ENCODE peak calls at places on chromosome 12, in four cellular contexts. C is astrocyte, N is right lobe of liver, L is GM23338. A is an unnamed sample.

GRCh38 chr12:23803547-23803946 is 145.9 kb downstream of the SOX5 start:
- DNase-seq in C (peak), N (no peak), L (no peak), A (no peak)

GRCh38 chr12:62785941-62786559 is 148.9 kb downstream of the PPM1H start:
- DNase-seq in L (no peak), C (peak), N (no peak), A (no peak)

GRCh38 chr12:12718382-12718761 is 1.2 kb downstream of the CDKN1B start:
- DNase-seq in N (no peak), L (no peak), C (no peak), A (no peak)

GRCh38 chr12:71746983-71747611 is 7.6 kb upstream of the RAB21 start:
- DNase-seq in N (peak), L (peak), C (peak), A (peak)

GRCh38 chr12:39619660-39620433 is at the start of gene ABCD2:
- DNase-seq in L (peak), N (peak), C (peak), A (peak)

GRCh38 chr12:64968989-64969819 is 144.8 kb downstream of the TBC1D30 start:
- DNase-seq in L (peak), C (no peak), N (no peak), A (no peak)

GRCh38 chr12:132582058-132582420 is 28.3 kb downstream of the LRCOL1 start:
- DNase-seq in L (peak), C (no peak), N (no peak), A (no peak)

GRCh38 chr12:94146166-94146565 is 2.2 kb upstream of the PLXNC1 start:
- DNase-seq in C (no peak), N (no peak), L (no peak), A (no peak)

GRCh38 chr12:113058553-113058952 is 2.0 kb downstream of the DTX1 start:
- DNase-seq in N (no peak), C (no peak), L (no peak), A (no peak)

GRCh38 chr12:104998423-104999346 is 12.6 kb downstream of the NOPCHAP1 start:
- DNase-seq in N (no peak), L (no peak), C (no peak), A (no peak)

GRCh38 chr12:66190519-66191406 is 1.7 kb downstream of the IRAK3 start:
- DNase-seq in N (no peak), L (no peak), C (no peak), A (no peak)

GRCh38 chr12:57430117-57430930 is 519 bp downstream of the R3HDM2 start:
- DNase-seq in L (peak), C (peak), N (peak), A (no peak)

GRCh38 chr12:14185441-14186192 is 179.9 kb upstream of the ATF7IP start:
- DNase-seq in N (no peak), C (peak), L (peak), A (peak)

GRCh38 chr12:85951823-85952222 is 77.7 kb downstream of the NTS start:
- DNase-seq in C (peak), N (no peak), L (peak), A (no peak)

GRCh38 chr12:32502693-32503510 is 103.5 kb downstream of the FGD4 start:
- DNase-seq in L (peak), N (peak), C (peak), A (no peak)

GRCh38 chr12:123141615-123142517 is 9.0 kb downstream of the PITPNM2 start:
- DNase-seq in L (peak), C (peak), N (peak), A (no peak)

GRCh38 chr12:26195641-26196423 is 459 bp downstream of the SSPN start:
- DNase-seq in L (peak), N (no peak), C (peak), A (peak)

GRCh38 chr12:121697093-121697698 is 15.4 kb upstream of the TMEM120B start:
- DNase-seq in C (no peak), N (no peak), L (peak), A (no peak)

GRCh38 chr12:2415568-2415944 is 362.8 kb downstream of the CACNA1C start:
- DNase-seq in N (no peak), C (no peak), L (no peak), A (no peak)

GRCh38 chr12:115433014-115433634 is 749.1 kb upstream of the TBX3 start:
- DNase-seq in C (no peak), L (peak), N (no peak), A (no peak)

GRCh38 chr12:56521590-56522371 is at the start of gene RBMS2:
- DNase-seq in C (peak), N (peak), L (peak), A (peak)

GRCh38 chr12:86660488-86661171 is 404.4 kb upstream of the MGAT4C start:
- DNase-seq in C (peak), N (no peak), L (no peak), A (no peak)

GRCh38 chr12:119178544-119179334 is at the start of gene HSPB8:
- DNase-seq in N (peak), C (peak), L (peak), A (no peak)

GRCh38 chr12:110846615-110847566 is at the start of gene CCDC63:
- DNase-seq in N (peak), L (peak), C (peak), A (peak)

GRCh38 chr12:71556881-71557280 is 106.8 kb downstream of the ZFC3H1 start:
- DNase-seq in N (no peak), C (peak), L (peak), A (no peak)

GRCh38 chr12:110677982-110678381 is 10.9 kb downstream of the HVCN1 start:
- DNase-seq in C (no peak), N (no peak), L (no peak), A (no peak)

GRCh38 chr12:42846782-42847181 is 257.2 kb upstream of the PRICKLE1 start:
- DNase-seq in N (no peak), L (no peak), C (no peak), A (no peak)

GRCh38 chr12:56338643-56339422 is at the start of gene IL23A:
- DNase-seq in N (no peak), C (peak), L (peak), A (peak)

GRCh38 chr12:49357099-49357678 is 10.1 kb upstream of the SPATS2 start:
- DNase-seq in N (no peak), C (no peak), L (peak), A (no peak)

GRCh38 chr12:127383281-127383680 is 883.7 kb upstream of the TMEM132C start:
- DNase-seq in N (no peak), L (no peak), C (peak), A (no peak)

GRCh38 chr12:92421701-92422100 is 276.1 kb upstream of the BTG1 start:
- DNase-seq in C (peak), L (no peak), N (no peak), A (no peak)

DNA sequence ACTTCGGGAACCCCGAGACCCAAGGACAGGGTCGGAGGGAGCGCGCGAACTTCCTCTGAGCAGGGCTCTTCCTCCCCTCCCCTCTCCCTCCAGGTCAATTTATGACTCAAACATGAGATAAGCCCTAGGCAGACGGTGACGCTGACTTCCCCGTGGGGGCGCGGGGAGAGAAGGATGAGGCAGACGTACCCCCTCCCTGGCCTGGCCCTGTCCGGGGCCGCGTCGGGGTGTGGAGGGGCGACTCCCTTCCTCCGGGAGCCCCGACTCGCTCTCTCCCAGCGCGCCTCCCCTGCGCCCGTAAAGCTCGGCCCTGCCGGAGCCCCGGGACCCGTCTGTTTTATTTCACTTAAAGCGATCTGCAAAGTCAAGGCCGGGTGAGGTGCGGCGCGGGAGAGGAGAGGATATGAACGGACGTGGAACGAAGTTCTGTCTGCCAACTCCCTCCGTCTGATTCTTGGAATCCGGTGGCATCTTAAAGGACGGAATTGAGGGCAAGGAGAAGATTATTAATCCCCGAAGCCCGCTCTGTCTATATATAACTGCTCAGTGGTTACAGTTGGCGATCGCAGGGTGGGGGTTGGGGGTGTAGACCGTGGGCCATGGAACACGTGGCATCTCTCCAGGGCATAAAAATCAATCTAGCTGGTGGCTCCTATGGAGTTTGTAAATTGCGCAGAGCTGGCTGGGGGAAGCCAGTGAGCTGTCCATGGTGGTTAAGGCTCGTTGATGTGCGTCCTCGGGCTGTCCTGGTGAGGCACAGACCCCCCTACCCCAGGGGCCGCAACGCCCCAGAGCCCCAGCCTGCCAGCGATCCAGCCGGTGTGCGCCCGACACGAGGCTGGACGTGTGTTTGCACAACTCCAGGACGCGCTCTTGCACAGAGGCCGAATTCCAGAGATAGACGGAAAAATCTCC is 2.9 kb upstream of the PTHLH start:
- DNase-seq in L (peak), C (peak), N (no peak), A (no peak)
- H3K4me3 ChIP-seq in L (peak), C (peak), N (no peak), A (no peak)

GRCh38 chr12:15996254-15996653 is 85.1 kb downstream of the DERA start:
- DNase-seq in L (peak), C (peak), N (peak), A (no peak)
- TF ChIP-seq CTCF in L (peak), C (no peak), N (peak), A (no peak)

DNA sequence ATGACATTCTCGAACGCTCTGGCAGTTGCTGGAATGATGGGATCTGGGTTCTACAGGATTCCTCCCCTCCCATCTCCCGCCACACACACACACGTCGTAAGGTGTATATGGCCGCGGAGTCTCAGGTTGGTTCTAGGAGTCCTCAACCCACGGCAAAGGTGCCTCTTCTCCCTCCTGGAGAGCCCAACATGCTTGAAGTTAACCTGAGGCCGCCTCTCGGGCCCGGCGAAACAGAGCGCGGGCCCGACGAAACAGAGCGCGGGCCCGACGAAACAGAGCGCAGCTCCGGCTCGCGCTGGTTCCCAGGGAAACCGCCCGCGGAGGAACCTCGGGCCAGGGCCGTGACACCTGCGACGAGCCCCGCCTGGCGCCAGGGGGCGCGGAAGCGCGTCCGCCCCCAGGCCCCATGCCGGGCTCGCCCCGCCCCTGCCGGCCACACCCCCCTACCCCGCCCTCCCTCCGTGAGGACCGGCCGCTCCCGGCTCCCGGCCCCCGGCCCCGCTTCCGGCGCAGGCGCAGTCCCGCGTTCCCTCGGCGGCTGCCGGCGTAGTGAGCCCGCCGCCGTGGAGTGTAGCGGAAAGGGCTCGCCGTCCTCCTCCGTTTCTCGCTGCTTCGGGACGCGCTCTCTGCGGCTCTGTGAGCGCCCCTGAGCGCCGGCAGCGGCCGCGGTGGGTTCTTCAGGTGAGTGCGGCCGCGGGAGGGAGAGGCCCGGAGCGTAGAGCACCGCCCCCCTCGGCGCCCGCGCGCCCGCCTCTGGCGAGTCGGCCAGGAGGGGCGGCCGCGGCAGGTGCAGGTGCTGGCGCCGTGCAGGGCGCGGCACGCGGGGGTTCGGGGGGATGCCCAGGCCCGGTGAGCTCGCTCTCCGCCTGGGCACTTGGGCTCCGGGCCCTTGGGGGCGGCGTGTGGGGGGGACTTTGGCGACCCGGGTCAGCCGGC is at the start of gene RAB3IP:
- DNase-seq in N (peak), C (peak), L (peak), A (peak)
- H3K4me3 ChIP-seq in N (peak), C (peak), L (peak), A (peak)

DNA sequence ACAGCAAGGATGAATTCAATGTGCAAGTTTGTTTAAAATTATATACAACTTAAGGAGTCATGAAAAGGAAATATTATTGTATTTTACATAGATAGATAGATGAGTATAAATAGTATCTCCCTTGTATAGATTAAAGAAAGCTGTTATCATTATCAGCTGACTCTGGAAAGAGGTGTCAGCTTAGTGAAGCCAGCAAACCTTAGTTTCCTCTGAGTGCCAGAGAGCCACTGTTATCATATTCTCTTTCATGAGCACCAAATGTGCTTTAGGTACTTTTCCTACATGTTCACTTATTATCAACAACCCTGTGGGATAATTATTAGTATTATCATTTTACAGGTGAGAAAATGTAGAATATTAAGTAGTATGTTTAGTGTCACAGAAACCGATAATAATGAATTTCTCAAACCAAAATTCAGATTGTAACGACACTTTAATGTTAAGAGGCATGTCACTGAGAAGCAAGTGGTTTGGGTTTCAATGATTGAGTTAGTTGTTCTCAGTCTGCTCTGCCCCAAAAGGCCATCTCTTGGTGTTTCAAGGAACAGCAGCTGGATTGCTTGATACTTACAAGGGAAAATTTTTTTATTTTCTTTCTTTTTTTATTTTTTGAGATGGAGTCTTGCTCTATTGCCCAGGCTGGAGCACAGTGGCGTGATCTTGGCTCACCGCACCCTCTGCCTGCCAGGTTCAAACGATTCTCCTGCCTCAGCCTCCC is 53.7 kb downstream of the PLEKHA5 start:
- DNase-seq in N (no peak), C (no peak), L (peak), A (no peak)
- TF ChIP-seq CTCF in N (peak), C (peak), L (peak), A (no peak)

GRCh38 chr12:108047130-108047550 is 81.9 kb upstream of the WSCD2 start:
- DNase-seq in C (no peak), L (no peak), N (no peak), A (no peak)
- H3K4me3 ChIP-seq in C (no peak), L (no peak), N (no peak), A (no peak)

GRCh38 chr12:124780336-124780735 is 83.3 kb downstream of the SCARB1 start:
- DNase-seq in L (peak), N (no peak), C (no peak), A (no peak)
- TF ChIP-seq CTCF in L (peak), N (no peak), C (no peak), A (no peak)

GRCh38 chr12:6148061-6148460 is 23.6 kb upstream of the VWF start:
- DNase-seq in L (no peak), C (no peak), N (no peak), A (no peak)
- H3K4me3 ChIP-seq in L (no peak), C (no peak), N (no peak), A (no peak)

DNA sequence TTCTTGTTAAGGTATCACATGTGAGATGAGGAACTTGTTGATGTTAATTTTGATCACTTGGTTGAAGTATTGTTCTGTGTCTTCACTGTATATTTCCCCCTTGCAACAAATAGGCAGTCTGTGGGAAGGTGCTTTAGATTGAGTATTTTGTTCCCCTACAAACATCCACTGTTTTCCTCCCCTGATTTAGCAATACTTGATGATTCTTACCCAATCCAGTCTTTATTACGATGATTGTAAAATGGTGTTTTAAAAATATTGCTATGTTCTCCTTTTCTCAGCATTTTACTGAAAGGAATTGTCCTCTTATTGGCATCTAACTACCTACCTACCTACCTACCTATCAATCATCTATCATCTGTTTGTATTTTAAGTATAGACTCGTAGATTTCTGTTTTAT is 66.3 kb downstream of the ETNK1 start:
- DNase-seq in C (no peak), L (no peak), N (no peak), A (no peak)
- TF ChIP-seq CTCF in C (no peak), L (no peak), N (no peak), A (no peak)

A was measured in GM06990.